ENCODE peak calls at places on chromosomes 16 and 17, in seven cellular contexts. R is MV-4-11; L is GM12891; A is Calu3; U is keratinocyte; V is fibroblast of gingiva; N is stimulated activated CD4-positive, alpha-beta T cell treated with anti-CD3 and anti-CD28 coated beads, Interleukin-15, amount 100 ng/mL, for 1 hour. C is an unnamed sample.

GRCh38 chr17:77269696-77270681 is 129.2 kb downstream of the SEC14L1 start:
- DNase-seq in U (no peak), A (peak), R (no peak), N (no peak), V (no peak), L (no peak), C (no peak)

GRCh38 chr16:58507195-58507962 is 7.4 kb downstream of the NDRG4 start:
- DNase-seq in V (no peak), R (peak), A (no peak), U (no peak), N (no peak), L (no peak), C (peak)

GRCh38 chr17:77409282-77410161 is 268.8 kb downstream of the SEC14L1 start:
- DNase-seq in N (no peak), R (no peak), L (no peak), V (peak), U (no peak), A (no peak), C (no peak)

GRCh38 chr17:72462814-72463213 is 342.0 kb downstream of the SOX9 start:
- DNase-seq in R (no peak), V (no peak), N (no peak), L (no peak), U (peak), A (peak), C (no peak)

GRCh38 chr16:12639044-12639443 is 164.6 kb downstream of the CPPED1 start:
- DNase-seq in L (no peak), V (peak), N (no peak), R (no peak), A (no peak), U (no peak), C (no peak)

GRCh38 chr16:4529085-4530060 is 9.2 kb downstream of the CDIP1 start:
- DNase-seq in V (no peak), U (no peak), A (no peak), R (no peak), L (no peak), N (no peak), C (no peak)

GRCh38 chr16:27639588-27640276 is 89.8 kb downstream of the KATNIP start:
- DNase-seq in N (no peak), L (peak), A (peak), U (peak), V (peak), R (peak), C (peak)

GRCh38 chr17:77594416-77595209 is 363.9 kb upstream of the TNRC6C start:
- DNase-seq in A (no peak), R (no peak), L (no peak), U (no peak), N (no peak), V (no peak), C (no peak)

GRCh38 chr16:67244387-67245188 is 2.7 kb downstream of the FHOD1 start:
- DNase-seq in A (peak), L (peak), U (no peak), R (peak), V (peak), N (peak), C (peak)

GRCh38 chr16:66858740-66859396 is 14.7 kb downstream of the CA7 start:
- DNase-seq in U (no peak), V (no peak), R (no peak), N (no peak), A (peak), L (no peak), C (no peak)

GRCh38 chr17:80615311-80615710 is 70.7 kb downstream of the RPTOR start:
- DNase-seq in N (no peak), U (no peak), V (no peak), R (no peak), A (no peak), L (no peak), C (no peak)

GRCh38 chr17:9436629-9437028 is 139.0 kb downstream of the STX8 start:
- DNase-seq in R (no peak), U (no peak), A (no peak), N (no peak), L (no peak), V (no peak), C (no peak)

GRCh38 chr16:74568961-74569631 is 37.8 kb downstream of the GLG1 start:
- DNase-seq in N (no peak), L (no peak), A (no peak), U (no peak), V (no peak), R (no peak), C (no peak)